ENCODE peak calls at places on chromosomes 16 and 17, in four cellular contexts. R is ELR, S is omental fat pad, O is prostate gland. Z is an unnamed sample.

GRCh38 chr16:18943414-18943813 is 17.2 kb upstream of the SMG1 start:
- DNase-seq in R (no peak), S (no peak), O (no peak), Z (no peak)

GRCh38 chr16:85882181-85882810 is 16.7 kb upstream of the IRF8 start:
- DNase-seq in R (no peak), S (no peak), O (no peak), Z (no peak)

GRCh38 chr17:56174421-56174820 is 21.1 kb downstream of the ANKFN1 start:
- DNase-seq in R (peak), S (no peak), O (no peak), Z (no peak)

GRCh38 chr17:41976142-41976768 is 9.7 kb downstream of the CNP start:
- DNase-seq in R (no peak), S (no peak), O (peak), Z (no peak)

GRCh38 chr16:49488336-49488735 is 114.7 kb downstream of the C16orf78 start:
- DNase-seq in R (no peak), S (no peak), O (no peak), Z (no peak)

GRCh38 chr17:2688351-2689342 is 22.9 kb downstream of the CLUH start:
- DNase-seq in R (peak), S (peak), O (no peak), Z (no peak)

GRCh38 chr16:12349950-12350842 is 373.7 kb downstream of the SNX29 start:
- DNase-seq in R (no peak), S (no peak), O (no peak), Z (no peak)

GRCh38 chr16:17303101-17303500 is 167.7 kb downstream of the XYLT1 start:
- DNase-seq in R (no peak), S (no peak), O (no peak), Z (no peak)

GRCh38 chr16:25692734-25693508 is 1.2 kb downstream of the HS3ST4 start:
- DNase-seq in R (no peak), S (no peak), O (no peak), Z (no peak)